ENCODE peak calls at places on chromosomes 11 and 22, in eight cellular contexts. One of them, this sample, is unnamed.

GRCh38 chr11:46918087-46918751 is at the start of gene LRP4:
- DNase-seq in sciatic nerve: peak
- DNase-seq in EL: peak
- DNase-seq in activated B cell treated with CpG ODN at 0.5 μM for 24 hours: peak
- DNase-seq in GM13977: peak
- DNase-seq in left lung: peak
- DNase-seq in stimulated activated naive B cell treated with anti-CD40 and anti-IgM and Interleukin-4, amounts not matched to agents 10 μg/mL and 1 μg/mL and 100 μg/mL, for 72 hours: no peak
- DNase-seq in IMR-90: no peak
- DNase-seq in this sample: peak

GRCh38 chr11:118911880-118912741 is 13.6 kb downstream of the BCL9L start:
- DNase-seq in sciatic nerve: peak
- DNase-seq in EL: peak
- DNase-seq in activated B cell treated with CpG ODN at 0.5 μM for 24 hours: no peak
- DNase-seq in GM13977: no peak
- DNase-seq in left lung: peak
- DNase-seq in stimulated activated naive B cell treated with anti-CD40 and anti-IgM and Interleukin-4, amounts not matched to agents 10 μg/mL and 1 μg/mL and 100 μg/mL, for 72 hours: no peak
- DNase-seq in IMR-90: peak
- DNase-seq in this sample: no peak

GRCh38 chr11:64141081-64141783 is 24.7 kb downstream of the MACROD1 start:
- DNase-seq in sciatic nerve: no peak
- DNase-seq in EL: no peak
- DNase-seq in activated B cell treated with CpG ODN at 0.5 μM for 24 hours: no peak
- DNase-seq in GM13977: no peak
- DNase-seq in left lung: no peak
- DNase-seq in stimulated activated naive B cell treated with anti-CD40 and anti-IgM and Interleukin-4, amounts not matched to agents 10 μg/mL and 1 μg/mL and 100 μg/mL, for 72 hours: no peak
- DNase-seq in IMR-90: no peak
- DNase-seq in this sample: no peak

GRCh38 chr11:119284344-119285157 is 32.4 kb downstream of the MCAM start:
- DNase-seq in sciatic nerve: no peak
- DNase-seq in EL: peak
- DNase-seq in activated B cell treated with CpG ODN at 0.5 μM for 24 hours: no peak
- DNase-seq in GM13977: peak
- DNase-seq in left lung: no peak
- DNase-seq in stimulated activated naive B cell treated with anti-CD40 and anti-IgM and Interleukin-4, amounts not matched to agents 10 μg/mL and 1 μg/mL and 100 μg/mL, for 72 hours: no peak
- DNase-seq in IMR-90: peak
- DNase-seq in this sample: peak

GRCh38 chr11:132658004-132658403 is 874.3 kb downstream of the OPCML start:
- DNase-seq in sciatic nerve: no peak
- DNase-seq in EL: no peak
- DNase-seq in activated B cell treated with CpG ODN at 0.5 μM for 24 hours: no peak
- DNase-seq in GM13977: no peak
- DNase-seq in left lung: peak
- DNase-seq in stimulated activated naive B cell treated with anti-CD40 and anti-IgM and Interleukin-4, amounts not matched to agents 10 μg/mL and 1 μg/mL and 100 μg/mL, for 72 hours: no peak
- DNase-seq in IMR-90: no peak
- DNase-seq in this sample: no peak

GRCh38 chr11:124970925-124971324 is 16.9 kb downstream of the CCDC15 start:
- DNase-seq in sciatic nerve: no peak
- DNase-seq in EL: peak
- DNase-seq in activated B cell treated with CpG ODN at 0.5 μM for 24 hours: no peak
- DNase-seq in GM13977: no peak
- DNase-seq in left lung: no peak
- DNase-seq in stimulated activated naive B cell treated with anti-CD40 and anti-IgM and Interleukin-4, amounts not matched to agents 10 μg/mL and 1 μg/mL and 100 μg/mL, for 72 hours: no peak
- DNase-seq in IMR-90: peak
- DNase-seq in this sample: no peak

GRCh38 chr11:108069947-108070346 is 51.4 kb upstream of the ACAT1 start:
- DNase-seq in sciatic nerve: no peak
- DNase-seq in EL: peak
- DNase-seq in activated B cell treated with CpG ODN at 0.5 μM for 24 hours: no peak
- DNase-seq in GM13977: peak
- DNase-seq in left lung: no peak
- DNase-seq in stimulated activated naive B cell treated with anti-CD40 and anti-IgM and Interleukin-4, amounts not matched to agents 10 μg/mL and 1 μg/mL and 100 μg/mL, for 72 hours: no peak
- DNase-seq in IMR-90: peak
- DNase-seq in this sample: no peak

GRCh38 chr11:65574963-65575567 is 788 bp upstream of the EHBP1L1 start:
- DNase-seq in sciatic nerve: no peak
- DNase-seq in EL: no peak
- DNase-seq in activated B cell treated with CpG ODN at 0.5 μM for 24 hours: peak
- DNase-seq in GM13977: peak
- DNase-seq in left lung: no peak
- DNase-seq in stimulated activated naive B cell treated with anti-CD40 and anti-IgM and Interleukin-4, amounts not matched to agents 10 μg/mL and 1 μg/mL and 100 μg/mL, for 72 hours: peak
- DNase-seq in IMR-90: no peak
- DNase-seq in this sample: peak

GRCh38 chr11:3836903-3837302 is 3.9 kb downstream of the RHOG start:
- DNase-seq in sciatic nerve: no peak
- DNase-seq in EL: no peak
- DNase-seq in activated B cell treated with CpG ODN at 0.5 μM for 24 hours: no peak
- DNase-seq in GM13977: no peak
- DNase-seq in left lung: peak
- DNase-seq in stimulated activated naive B cell treated with anti-CD40 and anti-IgM and Interleukin-4, amounts not matched to agents 10 μg/mL and 1 μg/mL and 100 μg/mL, for 72 hours: no peak
- DNase-seq in IMR-90: no peak
- DNase-seq in this sample: no peak

GRCh38 chr11:130775306-130776043 is 140.8 kb downstream of the SNX19 start:
- DNase-seq in sciatic nerve: no peak
- DNase-seq in EL: peak
- DNase-seq in activated B cell treated with CpG ODN at 0.5 μM for 24 hours: no peak
- DNase-seq in GM13977: no peak
- DNase-seq in left lung: no peak
- DNase-seq in stimulated activated naive B cell treated with anti-CD40 and anti-IgM and Interleukin-4, amounts not matched to agents 10 μg/mL and 1 μg/mL and 100 μg/mL, for 72 hours: no peak
- DNase-seq in IMR-90: peak
- DNase-seq in this sample: no peak

GRCh38 chr11:34904421-34904950 is 11.7 kb downstream of the APIP start:
- DNase-seq in sciatic nerve: no peak
- DNase-seq in EL: no peak
- DNase-seq in activated B cell treated with CpG ODN at 0.5 μM for 24 hours: no peak
- DNase-seq in GM13977: no peak
- DNase-seq in left lung: no peak
- DNase-seq in stimulated activated naive B cell treated with anti-CD40 and anti-IgM and Interleukin-4, amounts not matched to agents 10 μg/mL and 1 μg/mL and 100 μg/mL, for 72 hours: no peak
- DNase-seq in IMR-90: no peak
- DNase-seq in this sample: no peak

GRCh38 chr11:123977731-123978347 is at the start of gene OR10S1:
- DNase-seq in sciatic nerve: no peak
- DNase-seq in EL: no peak
- DNase-seq in activated B cell treated with CpG ODN at 0.5 μM for 24 hours: no peak
- DNase-seq in GM13977: no peak
- DNase-seq in left lung: no peak
- DNase-seq in stimulated activated naive B cell treated with anti-CD40 and anti-IgM and Interleukin-4, amounts not matched to agents 10 μg/mL and 1 μg/mL and 100 μg/mL, for 72 hours: no peak
- DNase-seq in IMR-90: no peak
- DNase-seq in this sample: no peak

GRCh38 chr22:49077036-49077393 is 750.7 kb downstream of the BRD1 start:
- DNase-seq in sciatic nerve: no peak
- DNase-seq in EL: no peak
- DNase-seq in activated B cell treated with CpG ODN at 0.5 μM for 24 hours: no peak
- DNase-seq in GM13977: no peak
- DNase-seq in left lung: no peak
- DNase-seq in stimulated activated naive B cell treated with anti-CD40 and anti-IgM and Interleukin-4, amounts not matched to agents 10 μg/mL and 1 μg/mL and 100 μg/mL, for 72 hours: no peak
- DNase-seq in IMR-90: no peak
- DNase-seq in this sample: no peak

GRCh38 chr22:35313311-35314121 is 13.8 kb downstream of the TOM1 start:
- DNase-seq in sciatic nerve: no peak
- DNase-seq in EL: peak
- DNase-seq in activated B cell treated with CpG ODN at 0.5 μM for 24 hours: peak
- DNase-seq in GM13977: no peak
- DNase-seq in left lung: no peak
- DNase-seq in stimulated activated naive B cell treated with anti-CD40 and anti-IgM and Interleukin-4, amounts not matched to agents 10 μg/mL and 1 μg/mL and 100 μg/mL, for 72 hours: peak
- DNase-seq in IMR-90: peak
- DNase-seq in this sample: no peak

GRCh38 chr11:80103149-80103859 is 662.5 kb upstream of the TENM4 start:
- DNase-seq in sciatic nerve: no peak
- DNase-seq in EL: peak
- DNase-seq in activated B cell treated with CpG ODN at 0.5 μM for 24 hours: no peak
- DNase-seq in GM13977: no peak
- DNase-seq in left lung: no peak
- DNase-seq in stimulated activated naive B cell treated with anti-CD40 and anti-IgM and Interleukin-4, amounts not matched to agents 10 μg/mL and 1 μg/mL and 100 μg/mL, for 72 hours: no peak
- DNase-seq in IMR-90: peak
- DNase-seq in this sample: no peak

GRCh38 chr11:31790649-31791048 is 20.5 kb downstream of the PAX6 start:
- DNase-seq in sciatic nerve: no peak
- DNase-seq in EL: no peak
- DNase-seq in activated B cell treated with CpG ODN at 0.5 μM for 24 hours: no peak
- DNase-seq in GM13977: no peak
- DNase-seq in left lung: no peak
- DNase-seq in stimulated activated naive B cell treated with anti-CD40 and anti-IgM and Interleukin-4, amounts not matched to agents 10 μg/mL and 1 μg/mL and 100 μg/mL, for 72 hours: no peak
- DNase-seq in IMR-90: no peak
- DNase-seq in this sample: no peak

GRCh38 chr11:119025978-119026766 is 4.5 kb downstream of the SLC37A4 start:
- DNase-seq in sciatic nerve: no peak
- DNase-seq in EL: no peak
- DNase-seq in activated B cell treated with CpG ODN at 0.5 μM for 24 hours: no peak
- DNase-seq in GM13977: no peak
- DNase-seq in left lung: no peak
- DNase-seq in stimulated activated naive B cell treated with anti-CD40 and anti-IgM and Interleukin-4, amounts not matched to agents 10 μg/mL and 1 μg/mL and 100 μg/mL, for 72 hours: no peak
- DNase-seq in IMR-90: no peak
- DNase-seq in this sample: no peak

GRCh38 chr11:69934861-69935494 is 115.8 kb upstream of the FGF3 start:
- DNase-seq in sciatic nerve: no peak
- DNase-seq in EL: peak
- DNase-seq in activated B cell treated with CpG ODN at 0.5 μM for 24 hours: no peak
- DNase-seq in GM13977: no peak
- DNase-seq in left lung: peak
- DNase-seq in stimulated activated naive B cell treated with anti-CD40 and anti-IgM and Interleukin-4, amounts not matched to agents 10 μg/mL and 1 μg/mL and 100 μg/mL, for 72 hours: no peak
- DNase-seq in IMR-90: peak
- DNase-seq in this sample: no peak

GRCh38 chr11:123166095-123166559 is 28.9 kb downstream of the CLMP start:
- DNase-seq in sciatic nerve: peak
- DNase-seq in EL: peak
- DNase-seq in activated B cell treated with CpG ODN at 0.5 μM for 24 hours: no peak
- DNase-seq in GM13977: no peak
- DNase-seq in left lung: no peak
- DNase-seq in stimulated activated naive B cell treated with anti-CD40 and anti-IgM and Interleukin-4, amounts not matched to agents 10 μg/mL and 1 μg/mL and 100 μg/mL, for 72 hours: no peak
- DNase-seq in IMR-90: peak
- DNase-seq in this sample: peak

GRCh38 chr11:96102664-96103068 is 178.8 kb upstream of the MTMR2 start:
- DNase-seq in sciatic nerve: no peak
- DNase-seq in EL: peak
- DNase-seq in activated B cell treated with CpG ODN at 0.5 μM for 24 hours: no peak
- DNase-seq in GM13977: no peak
- DNase-seq in left lung: no peak
- DNase-seq in stimulated activated naive B cell treated with anti-CD40 and anti-IgM and Interleukin-4, amounts not matched to agents 10 μg/mL and 1 μg/mL and 100 μg/mL, for 72 hours: no peak
- DNase-seq in IMR-90: peak
- DNase-seq in this sample: no peak

GRCh38 chr22:40797427-40797826 is 21.7 kb downstream of the SLC25A17 start:
- DNase-seq in sciatic nerve: no peak
- DNase-seq in EL: no peak
- DNase-seq in activated B cell treated with CpG ODN at 0.5 μM for 24 hours: no peak
- DNase-seq in GM13977: no peak
- DNase-seq in left lung: no peak
- DNase-seq in stimulated activated naive B cell treated with anti-CD40 and anti-IgM and Interleukin-4, amounts not matched to agents 10 μg/mL and 1 μg/mL and 100 μg/mL, for 72 hours: no peak
- DNase-seq in IMR-90: peak
- DNase-seq in this sample: no peak

GRCh38 chr11:2881974-2882362 is 3.6 kb downstream of the CDKN1C start:
- DNase-seq in sciatic nerve: no peak
- DNase-seq in EL: no peak
- DNase-seq in activated B cell treated with CpG ODN at 0.5 μM for 24 hours: no peak
- DNase-seq in GM13977: no peak
- DNase-seq in left lung: no peak
- DNase-seq in stimulated activated naive B cell treated with anti-CD40 and anti-IgM and Interleukin-4, amounts not matched to agents 10 μg/mL and 1 μg/mL and 100 μg/mL, for 72 hours: no peak
- DNase-seq in IMR-90: no peak
- DNase-seq in this sample: no peak

GRCh38 chr11:95684701-95685100 is 104.9 kb downstream of the FAM76B start:
- DNase-seq in sciatic nerve: no peak
- DNase-seq in EL: no peak
- DNase-seq in activated B cell treated with CpG ODN at 0.5 μM for 24 hours: no peak
- DNase-seq in GM13977: no peak
- DNase-seq in left lung: no peak
- DNase-seq in stimulated activated naive B cell treated with anti-CD40 and anti-IgM and Interleukin-4, amounts not matched to agents 10 μg/mL and 1 μg/mL and 100 μg/mL, for 72 hours: no peak
- DNase-seq in IMR-90: no peak
- DNase-seq in this sample: no peak

GRCh38 chr11:67240575-67241389 is 25.5 kb upstream of the GRK2 start:
- DNase-seq in sciatic nerve: peak
- DNase-seq in EL: peak
- DNase-seq in activated B cell treated with CpG ODN at 0.5 μM for 24 hours: peak
- DNase-seq in GM13977: peak
- DNase-seq in left lung: peak
- DNase-seq in stimulated activated naive B cell treated with anti-CD40 and anti-IgM and Interleukin-4, amounts not matched to agents 10 μg/mL and 1 μg/mL and 100 μg/mL, for 72 hours: peak
- DNase-seq in IMR-90: peak
- DNase-seq in this sample: peak

GRCh38 chr22:29478326-29479276 is 1.4 kb upstream of the NEFH start:
- DNase-seq in sciatic nerve: no peak
- DNase-seq in EL: no peak
- DNase-seq in activated B cell treated with CpG ODN at 0.5 μM for 24 hours: no peak
- DNase-seq in GM13977: peak
- DNase-seq in left lung: no peak
- DNase-seq in stimulated activated naive B cell treated with anti-CD40 and anti-IgM and Interleukin-4, amounts not matched to agents 10 μg/mL and 1 μg/mL and 100 μg/mL, for 72 hours: no peak
- DNase-seq in IMR-90: no peak
- DNase-seq in this sample: no peak

GRCh38 chr22:49650336-49651241 is 177.1 kb downstream of the BRD1 start:
- DNase-seq in sciatic nerve: no peak
- DNase-seq in EL: no peak
- DNase-seq in activated B cell treated with CpG ODN at 0.5 μM for 24 hours: no peak
- DNase-seq in GM13977: no peak
- DNase-seq in left lung: peak
- DNase-seq in stimulated activated naive B cell treated with anti-CD40 and anti-IgM and Interleukin-4, amounts not matched to agents 10 μg/mL and 1 μg/mL and 100 μg/mL, for 72 hours: no peak
- DNase-seq in IMR-90: no peak
- DNase-seq in this sample: no peak

GRCh38 chr11:4065601-4066377 is 28.8 kb upstream of the RRM1 start:
- DNase-seq in sciatic nerve: no peak
- DNase-seq in EL: peak
- DNase-seq in activated B cell treated with CpG ODN at 0.5 μM for 24 hours: no peak
- DNase-seq in GM13977: no peak
- DNase-seq in left lung: no peak
- DNase-seq in stimulated activated naive B cell treated with anti-CD40 and anti-IgM and Interleukin-4, amounts not matched to agents 10 μg/mL and 1 μg/mL and 100 μg/mL, for 72 hours: no peak
- DNase-seq in IMR-90: no peak
- DNase-seq in this sample: no peak

GRCh38 chr22:46851941-46852340 is 89.5 kb downstream of the TBC1D22A start:
- DNase-seq in sciatic nerve: no peak
- DNase-seq in EL: no peak
- DNase-seq in activated B cell treated with CpG ODN at 0.5 μM for 24 hours: no peak
- DNase-seq in GM13977: no peak
- DNase-seq in left lung: no peak
- DNase-seq in stimulated activated naive B cell treated with anti-CD40 and anti-IgM and Interleukin-4, amounts not matched to agents 10 μg/mL and 1 μg/mL and 100 μg/mL, for 72 hours: no peak
- DNase-seq in IMR-90: no peak
- DNase-seq in this sample: no peak

GRCh38 chr11:100980156-100980555 is 149.5 kb downstream of the PGR start:
- DNase-seq in sciatic nerve: no peak
- DNase-seq in EL: no peak
- DNase-seq in activated B cell treated with CpG ODN at 0.5 μM for 24 hours: no peak
- DNase-seq in GM13977: no peak
- DNase-seq in left lung: no peak
- DNase-seq in stimulated activated naive B cell treated with anti-CD40 and anti-IgM and Interleukin-4, amounts not matched to agents 10 μg/mL and 1 μg/mL and 100 μg/mL, for 72 hours: no peak
- DNase-seq in IMR-90: peak
- DNase-seq in this sample: no peak

GRCh38 chr11:101912823-101913284 is 2.0 kb upstream of the CEP126 start:
- DNase-seq in sciatic nerve: no peak
- DNase-seq in EL: no peak
- DNase-seq in activated B cell treated with CpG ODN at 0.5 μM for 24 hours: no peak
- DNase-seq in GM13977: no peak
- DNase-seq in left lung: no peak
- DNase-seq in stimulated activated naive B cell treated with anti-CD40 and anti-IgM and Interleukin-4, amounts not matched to agents 10 μg/mL and 1 μg/mL and 100 μg/mL, for 72 hours: no peak
- DNase-seq in IMR-90: peak
- DNase-seq in this sample: no peak

GRCh38 chr22:46547179-46547882 is 9.9 kb upstream of the CELSR1 start:
- DNase-seq in sciatic nerve: no peak
- DNase-seq in EL: peak
- DNase-seq in activated B cell treated with CpG ODN at 0.5 μM for 24 hours: no peak
- DNase-seq in GM13977: no peak
- DNase-seq in left lung: peak
- DNase-seq in stimulated activated naive B cell treated with anti-CD40 and anti-IgM and Interleukin-4, amounts not matched to agents 10 μg/mL and 1 μg/mL and 100 μg/mL, for 72 hours: no peak
- DNase-seq in IMR-90: peak
- DNase-seq in this sample: no peak

GRCh38 chr22:30564045-30564765 is 10.3 kb downstream of the GAL3ST1 start:
- DNase-seq in sciatic nerve: no peak
- DNase-seq in EL: no peak
- DNase-seq in activated B cell treated with CpG ODN at 0.5 μM for 24 hours: no peak
- DNase-seq in GM13977: no peak
- DNase-seq in left lung: no peak
- DNase-seq in stimulated activated naive B cell treated with anti-CD40 and anti-IgM and Interleukin-4, amounts not matched to agents 10 μg/mL and 1 μg/mL and 100 μg/mL, for 72 hours: no peak
- DNase-seq in IMR-90: no peak
- DNase-seq in this sample: no peak

GRCh38 chr22:47041201-47042115 is 279.0 kb downstream of the TBC1D22A start:
- DNase-seq in sciatic nerve: no peak
- DNase-seq in EL: no peak
- DNase-seq in activated B cell treated with CpG ODN at 0.5 μM for 24 hours: no peak
- DNase-seq in GM13977: no peak
- DNase-seq in left lung: peak
- DNase-seq in stimulated activated naive B cell treated with anti-CD40 and anti-IgM and Interleukin-4, amounts not matched to agents 10 μg/mL and 1 μg/mL and 100 μg/mL, for 72 hours: no peak
- DNase-seq in IMR-90: no peak
- DNase-seq in this sample: no peak

GRCh38 chr11:115911656-115912055 is 407.4 kb upstream of the CADM1 start:
- DNase-seq in sciatic nerve: no peak
- DNase-seq in EL: no peak
- DNase-seq in activated B cell treated with CpG ODN at 0.5 μM for 24 hours: no peak
- DNase-seq in GM13977: no peak
- DNase-seq in left lung: no peak
- DNase-seq in stimulated activated naive B cell treated with anti-CD40 and anti-IgM and Interleukin-4, amounts not matched to agents 10 μg/mL and 1 μg/mL and 100 μg/mL, for 72 hours: no peak
- DNase-seq in IMR-90: no peak
- DNase-seq in this sample: no peak

This sample was measured in germinal center.